ENCODE peak calls at places on chromosomes 1 and 21, in six cellular contexts. D is right lobe of liver, P is A549, Y is suprapubic skin, X is lower leg skin, Q is IMR-90. S is an unnamed sample.

GRCh38 chr1:30258471-30258870 is 464.9 kb downstream of the MATN1 start:
- DNase-seq in X (no peak), P (no peak), Q (no peak), D (peak), Y (no peak), S (no peak)

GRCh38 chr1:33610391-33610790 is 137.9 kb downstream of the ZSCAN20 start:
- DNase-seq in X (no peak), Y (no peak), Q (no peak), P (no peak), D (no peak), S (no peak)

GRCh38 chr1:202625416-202626360 is 84.6 kb downstream of the SYT2 start:
- DNase-seq in P (peak), X (peak), D (peak), Q (peak), Y (no peak), S (peak)

GRCh38 chr1:240169188-240169587 is 77.5 kb downstream of the FMN2 start:
- DNase-seq in X (no peak), Q (peak), D (no peak), Y (no peak), P (peak), S (no peak)

GRCh38 chr1:157170677-157171515 is 32.7 kb upstream of the ETV3 start:
- DNase-seq in D (no peak), X (no peak), Y (no peak), Q (no peak), P (peak), S (no peak)

GRCh38 chr1:6209661-6210605 is 4.0 kb downstream of the RNF207 start:
- DNase-seq in P (no peak), D (no peak), Q (no peak), X (no peak), Y (no peak), S (no peak)

GRCh38 chr1:95879498-95879897 is 645.5 kb downstream of the RWDD3 start:
- DNase-seq in P (no peak), Y (no peak), X (no peak), Q (no peak), D (no peak), S (no peak)

GRCh38 chr21:46543306-46543705 is 61.6 kb downstream of the S100B start:
- DNase-seq in Q (no peak), P (no peak), Y (no peak), D (no peak), X (no peak), S (no peak)

GRCh38 chr21:17925900-17926299 is 106.7 kb upstream of the C21orf91 start:
- DNase-seq in D (no peak), P (no peak), Y (no peak), Q (peak), X (no peak), S (no peak)

GRCh38 chr1:172609528-172609927 is 49.4 kb upstream of the FASLG start:
- DNase-seq in Q (no peak), P (peak), D (no peak), X (no peak), Y (no peak), S (no peak)

GRCh38 chr1:93585059-93585966 is 96.3 kb downstream of the BCAR3 start:
- DNase-seq in X (peak), Q (no peak), P (peak), D (peak), Y (peak), S (peak)

GRCh38 chr1:217089239-217090014 is 366.2 kb upstream of the ESRRG start:
- DNase-seq in Y (no peak), P (peak), D (peak), X (no peak), Q (peak), S (no peak)

GRCh38 chr1:116916533-116917460 is 7.1 kb downstream of the PTGFRN start:
- DNase-seq in P (no peak), D (no peak), X (no peak), Y (no peak), Q (no peak), S (no peak)

GRCh38 chr1:234864116-234864515 is 254.1 kb upstream of the IRF2BP2 start:
- DNase-seq in Q (no peak), Y (no peak), X (no peak), P (no peak), D (no peak), S (no peak)

GRCh38 chr1:234862360-234862943 is 252.5 kb upstream of the IRF2BP2 start:
- DNase-seq in P (no peak), D (no peak), X (no peak), Y (no peak), Q (no peak), S (no peak)

GRCh38 chr1:234861761-234862160 is 251.8 kb upstream of the IRF2BP2 start:
- DNase-seq in Y (no peak), X (no peak), Q (no peak), D (no peak), P (no peak), S (no peak)

GRCh38 chr1:234863596-234863995 is 253.6 kb upstream of the IRF2BP2 start:
- DNase-seq in D (no peak), P (no peak), Y (no peak), Q (peak), X (no peak), S (no peak)

DNA sequence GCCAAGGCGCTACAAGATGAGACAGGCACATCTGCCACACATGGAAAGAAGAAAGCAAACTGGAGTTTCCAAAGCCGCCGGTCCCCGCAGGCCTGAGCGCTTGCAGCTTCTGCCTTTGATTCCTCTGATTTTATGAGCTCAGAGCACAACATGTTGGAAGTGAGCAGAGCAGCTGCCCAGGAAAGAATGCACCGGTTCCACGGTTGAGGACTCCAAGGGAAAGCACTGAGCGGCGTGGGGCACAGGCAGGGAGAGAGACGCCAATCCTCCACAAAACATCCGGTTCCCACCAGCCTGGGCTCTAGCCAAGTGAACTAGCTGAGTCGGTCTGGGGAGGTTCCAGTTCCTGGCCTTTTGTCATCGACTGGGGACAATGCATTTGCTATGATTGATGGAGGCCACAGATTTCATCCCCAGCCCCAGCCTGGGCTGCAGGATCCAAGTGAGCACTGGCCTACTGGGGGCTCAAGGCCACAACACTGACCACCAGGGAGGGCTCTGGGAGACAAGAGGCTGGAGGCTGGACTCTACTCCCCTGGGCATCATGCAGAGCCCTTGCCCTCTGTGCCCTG is 253.1 kb upstream of the IRF2BP2 start:
- DNase-seq in Y (peak), X (peak), P (no peak), Q (peak), D (peak), S (peak)
- TF ChIP-seq POLR2A in Y (no peak), X (no peak), P (no peak), Q (no peak), D (no peak), S (no peak)

DNA sequence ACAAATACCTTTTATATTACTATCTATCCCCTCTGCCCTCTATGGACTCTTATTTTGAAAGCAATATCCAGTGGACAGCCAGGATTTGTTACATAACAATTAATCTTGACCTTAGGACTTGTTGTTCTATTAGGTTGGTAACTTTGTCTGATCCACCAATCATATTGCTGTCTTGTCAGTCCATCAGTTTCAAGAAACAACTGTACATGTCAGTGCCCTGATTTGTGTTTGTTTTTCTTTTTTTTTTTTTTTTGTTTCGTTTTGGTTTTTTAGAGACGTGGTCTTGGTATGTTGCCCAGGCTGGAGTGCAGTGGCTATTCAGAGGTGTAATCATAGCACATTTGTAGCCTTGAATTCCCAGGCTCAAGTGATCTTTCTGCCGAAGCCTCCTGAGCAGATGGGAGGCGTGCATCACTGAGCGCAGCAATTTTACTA is 1.5 kb upstream of the SCP2 start:
- DNase-seq in D (peak), Q (no peak), X (no peak), Y (no peak), P (no peak), S (no peak)
- TF ChIP-seq POLR2A in D (no peak), Q (no peak), X (no peak), Y (no peak), P (no peak), S (no peak)

DNA sequence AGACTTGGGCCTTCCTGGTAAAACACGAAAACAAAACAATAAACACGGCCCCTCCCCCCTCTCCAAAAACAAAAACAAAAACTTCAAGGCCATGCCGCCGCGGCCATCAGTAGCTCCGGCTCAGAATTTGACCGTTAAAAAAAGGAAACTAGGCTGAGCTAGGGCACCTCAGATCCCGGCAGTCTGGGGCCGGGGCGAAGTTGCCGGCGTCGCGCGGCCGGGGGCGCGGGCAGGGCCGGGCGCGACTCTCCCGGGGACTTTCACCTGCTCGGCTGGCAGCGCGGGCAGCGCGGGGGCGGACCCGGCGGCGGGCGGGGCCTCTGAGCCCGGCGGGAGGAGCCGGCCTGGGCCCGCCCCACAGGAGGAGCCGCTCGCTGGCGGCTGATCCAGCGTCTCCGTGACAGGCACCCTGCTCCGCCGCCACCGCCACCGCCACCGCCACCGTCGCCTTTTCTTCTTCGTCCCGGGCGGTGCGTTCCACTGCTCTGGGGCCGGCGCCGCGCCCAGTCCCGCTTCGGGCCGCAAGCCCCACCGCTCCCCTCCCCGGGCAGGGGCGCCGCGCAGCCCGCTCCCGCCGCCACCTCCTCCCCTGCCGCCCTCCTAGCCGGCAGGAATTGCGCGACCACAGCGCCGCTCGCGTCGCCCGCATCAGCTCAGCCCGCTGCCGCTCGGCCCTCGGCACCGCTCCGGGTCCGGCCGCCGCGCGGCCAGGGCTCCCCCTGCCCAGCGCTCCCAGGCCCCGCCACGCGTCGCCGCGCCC is at the start of gene NOS1AP:
- DNase-seq in P (peak), Q (no peak), Y (peak), D (peak), X (peak), S (peak)
- TF ChIP-seq POLR2A in P (no peak), Q (no peak), Y (no peak), D (peak), X (no peak), S (no peak)

GRCh38 chr1:218878369-218878768 is 295.3 kb upstream of the LYPLAL1 start:
- DNase-seq in D (no peak), Q (peak), P (peak), X (no peak), Y (no peak), S (no peak)

GRCh38 chr1:218886472-218886871 is 287.2 kb upstream of the LYPLAL1 start:
- DNase-seq in Y (no peak), Q (peak), D (no peak), P (no peak), X (peak), S (no peak)

GRCh38 chr1:218874801-218875400 is 298.8 kb upstream of the LYPLAL1 start:
- DNase-seq in D (no peak), Q (no peak), X (no peak), Y (no peak), P (no peak), S (no peak)

GRCh38 chr1:218882454-218882853 is 291.2 kb upstream of the LYPLAL1 start:
- DNase-seq in D (no peak), P (no peak), Q (no peak), Y (peak), X (no peak), S (no peak)

GRCh38 chr1:218880484-218881060 is 293.1 kb upstream of the LYPLAL1 start:
- DNase-seq in Q (no peak), Y (no peak), X (no peak), P (no peak), D (no peak), S (no peak)
- TF ChIP-seq POLR2A in Q (no peak), Y (no peak), X (no peak), P (no peak), D (no peak), S (no peak)

S was measured in breast epithelium.